ENCODE peak calls at places on chromosomes 12 and 14, in eight cellular contexts. K is MCF 10A, I is DND-41, A is epithelial cell of esophagus, E is progenitor cell of endocrine pancreas, P is bronchial epithelial cell, H is ascending aorta, S is astrocyte. D is an unnamed sample.

GRCh38 chr14:104372390-104373054 is 207.0 kb upstream of the C14orf180 start:
- DNase-seq in K (no peak), I (no peak), A (no peak), E (no peak), P (no peak), H (no peak), S (no peak), D (no peak)

GRCh38 chr12:54195736-54196347 is 7.1 kb upstream of the SMUG1 start:
- DNase-seq in K (peak), I (no peak), A (peak), E (no peak), P (no peak), H (no peak), S (peak), D (peak)

GRCh38 chr14:37384870-37385596 is 187.3 kb downstream of the MIPOL1 start:
- DNase-seq in K (no peak), I (no peak), A (peak), E (no peak), P (no peak), H (no peak), S (no peak), D (no peak)

GRCh38 chr14:47555333-47555732 is 120.1 kb downstream of the MDGA2 start:
- DNase-seq in K (no peak), I (no peak), A (no peak), E (no peak), P (no peak), H (no peak), S (peak), D (peak)

GRCh38 chr12:108594-108993 is 42.0 kb downstream of the IQSEC3 start:
- DNase-seq in K (peak), I (no peak), A (peak), E (no peak), P (no peak), H (no peak), S (no peak), D (no peak)

GRCh38 chr14:32724864-32725550 is 213.7 kb upstream of the NPAS3 start:
- DNase-seq in K (peak), I (no peak), A (peak), E (no peak), P (peak), H (no peak), S (peak), D (peak)

GRCh38 chr12:53224268-53224896 is 7.6 kb downstream of the RARG start:
- DNase-seq in K (peak), I (no peak), A (peak), E (no peak), P (peak), H (no peak), S (no peak), D (no peak)

GRCh38 chr14:36498938-36499337 is 21.1 kb downstream of the NKX2-1 start:
- DNase-seq in K (no peak), I (no peak), A (no peak), E (no peak), P (no peak), H (no peak), S (no peak), D (no peak)

GRCh38 chr14:94653321-94653720 is 41.1 kb downstream of the SERPINA3 start:
- DNase-seq in K (no peak), I (no peak), A (no peak), E (no peak), P (no peak), H (peak), S (no peak), D (no peak)

GRCh38 chr14:21264025-21264801 is 5.0 kb downstream of the HNRNPC start:
- DNase-seq in K (peak), I (no peak), A (peak), E (no peak), P (peak), H (no peak), S (peak), D (no peak)

GRCh38 chr12:105083551-105084105 is 630 bp downstream of the ALDH1L2 start:
- DNase-seq in K (peak), I (no peak), A (peak), E (no peak), P (peak), H (peak), S (peak), D (peak)

GRCh38 chr12:104519190-104519857 is 62.6 kb downstream of the CHST11 start:
- DNase-seq in K (no peak), I (peak), A (no peak), E (no peak), P (no peak), H (no peak), S (no peak), D (no peak)

GRCh38 chr14:90641111-90642010 is 174.9 kb downstream of the TTC7B start:
- DNase-seq in K (no peak), I (no peak), A (no peak), E (no peak), P (no peak), H (no peak), S (no peak), D (no peak)

GRCh38 chr14:58077621-58078020 is 74.4 kb downstream of the ARMH4 start:
- DNase-seq in K (no peak), I (no peak), A (no peak), E (no peak), P (no peak), H (no peak), S (peak), D (no peak)

GRCh38 chr12:53133722-53134121 is 30.4 kb downstream of the SOAT2 start:
- DNase-seq in K (no peak), I (no peak), A (no peak), E (no peak), P (no peak), H (no peak), S (no peak), D (no peak)

GRCh38 chr14:94559638-94560290 is 1.5 kb upstream of the SERPINA4 start:
- DNase-seq in K (no peak), I (no peak), A (no peak), E (no peak), P (no peak), H (no peak), S (no peak), D (no peak)

GRCh38 chr12:4012977-4013968 is 140.1 kb upstream of the PARP11 start:
- DNase-seq in K (no peak), I (no peak), A (no peak), E (no peak), P (no peak), H (no peak), S (no peak), D (no peak)

GRCh38 chr14:89255012-89255411 is 162.0 kb downstream of the FOXN3 start:
- DNase-seq in K (no peak), I (no peak), A (no peak), E (no peak), P (no peak), H (peak), S (no peak), D (no peak)

GRCh38 chr14:50023671-50024490 is 92.5 kb downstream of the VCPKMT start:
- DNase-seq in K (peak), I (no peak), A (peak), E (no peak), P (peak), H (peak), S (peak), D (peak)

GRCh38 chr12:67754933-67755697 is 106.6 kb downstream of the DYRK2 start:
- DNase-seq in K (no peak), I (no peak), A (no peak), E (no peak), P (no peak), H (no peak), S (no peak), D (no peak)

GRCh38 chr12:22974865-22975264 is 349.9 kb downstream of the ETNK1 start:
- DNase-seq in K (peak), I (no peak), A (peak), E (no peak), P (peak), H (no peak), S (peak), D (peak)

GRCh38 chr12:85029456-85029855 is 6.6 kb downstream of the TSPAN19 start:
- DNase-seq in K (peak), I (no peak), A (peak), E (no peak), P (peak), H (no peak), S (no peak), D (no peak)

GRCh38 chr14:94227029-94227428 is 52.9 kb downstream of the PPP4R4 start:
- DNase-seq in K (peak), I (no peak), A (peak), E (no peak), P (no peak), H (no peak), S (peak), D (no peak)

GRCh38 chr14:53260286-53260685 is 107.2 kb upstream of the DDHD1 start:
- DNase-seq in K (no peak), I (no peak), A (no peak), E (no peak), P (no peak), H (no peak), S (no peak), D (no peak)

GRCh38 chr12:51351913-51352532 is 5.5 kb upstream of the CELA1 start:
- DNase-seq in K (peak), I (peak), A (peak), E (peak), P (peak), H (no peak), S (no peak), D (peak)

GRCh38 chr12:116416161-116416560 is 138.7 kb upstream of the MED13L start:
- DNase-seq in K (no peak), I (no peak), A (no peak), E (no peak), P (no peak), H (no peak), S (no peak), D (no peak)

GRCh38 chr14:33026850-33027420 is 88.3 kb downstream of the NPAS3 start:
- DNase-seq in K (no peak), I (no peak), A (no peak), E (no peak), P (no peak), H (no peak), S (peak), D (no peak)

GRCh38 chr14:70782361-70782760 is 27.0 kb downstream of the MAP3K9 start:
- DNase-seq in K (peak), I (peak), A (peak), E (no peak), P (peak), H (no peak), S (peak), D (peak)

GRCh38 chr12:56941299-56942017 is 7.2 kb upstream of the SDR9C7 start:
- DNase-seq in K (peak), I (no peak), A (peak), E (no peak), P (peak), H (no peak), S (peak), D (peak)

GRCh38 chr12:58877243-58877743 is 43.0 kb downstream of the LRIG3 start:
- DNase-seq in K (peak), I (no peak), A (peak), E (no peak), P (peak), H (no peak), S (peak), D (peak)

GRCh38 chr14:99808515-99808914 is 15.3 kb downstream of the EML1 start:
- DNase-seq in K (no peak), I (no peak), A (no peak), E (no peak), P (no peak), H (no peak), S (no peak), D (no peak)

GRCh38 chr12:130128764-130129735 is 33.2 kb upstream of the FZD10 start:
- DNase-seq in K (no peak), I (no peak), A (no peak), E (no peak), P (no peak), H (no peak), S (no peak), D (no peak)

GRCh38 chr12:52440821-52441319 is 6.7 kb upstream of the KRT75 start:
- DNase-seq in K (peak), I (no peak), A (peak), E (no peak), P (peak), H (no peak), S (peak), D (peak)

GRCh38 chr12:56153291-56154065 is 1.1 kb downstream of the MYL6B start:
- DNase-seq in K (no peak), I (no peak), A (no peak), E (no peak), P (no peak), H (no peak), S (no peak), D (no peak)

GRCh38 chr14:90344920-90345557 is 13.3 kb upstream of the NRDE2 start:
- DNase-seq in K (peak), I (no peak), A (peak), E (no peak), P (peak), H (no peak), S (no peak), D (no peak)

GRCh38 chr12:6211421-6211869 is 11.2 kb downstream of the CD9 start:
- DNase-seq in K (no peak), I (no peak), A (peak), E (no peak), P (peak), H (no peak), S (peak), D (peak)

GRCh38 chr14:94370524-94370910 is 17.9 kb downstream of the SERPINA1 start:
- DNase-seq in K (no peak), I (no peak), A (no peak), E (no peak), P (no peak), H (no peak), S (no peak), D (no peak)

GRCh38 chr14:93245764-93246420 is 38.8 kb downstream of the UBR7 start:
- DNase-seq in K (no peak), I (no peak), A (no peak), E (no peak), P (no peak), H (no peak), S (peak), D (no peak)

GRCh38 chr12:107622005-107622404 is 63.6 kb upstream of the PWP1 start:
- DNase-seq in K (peak), I (no peak), A (peak), E (no peak), P (peak), H (no peak), S (peak), D (peak)
- TF ChIP-seq CTCF in K (peak), I (peak), A (peak), E (peak), P (peak), H (peak), S (peak), D (peak)

GRCh38 chr12:2532647-2533435 is 261.9 kb upstream of the FKBP4 start:
- DNase-seq in K (no peak), I (no peak), A (no peak), E (no peak), P (no peak), H (no peak), S (no peak), D (no peak)
- TF ChIP-seq CTCF in K (no peak), I (no peak), A (no peak), E (no peak), P (no peak), H (no peak), S (no peak), D (no peak)

GRCh38 chr14:103029936-103030335 is 27.4 kb downstream of the CDC42BPB start:
- DNase-seq in K (no peak), I (no peak), A (no peak), E (no peak), P (no peak), H (peak), S (no peak), D (no peak)

GRCh38 chr14:103030741-103031565 is 26.4 kb downstream of the CDC42BPB start:
- DNase-seq in K (no peak), I (no peak), A (no peak), E (no peak), P (no peak), H (peak), S (no peak), D (no peak)

GRCh38 chr14:103033744-103034143 is 23.6 kb downstream of the CDC42BPB start:
- DNase-seq in K (no peak), I (no peak), A (no peak), E (no peak), P (no peak), H (peak), S (no peak), D (no peak)

GRCh38 chr14:103031566-103031911 is 25.8 kb downstream of the CDC42BPB start:
- DNase-seq in K (no peak), I (no peak), A (peak), E (no peak), P (no peak), H (peak), S (no peak), D (no peak)

GRCh38 chr14:103031956-103032355 is 25.4 kb downstream of the CDC42BPB start:
- DNase-seq in K (no peak), I (no peak), A (peak), E (no peak), P (no peak), H (peak), S (no peak), D (no peak)
- TF ChIP-seq CTCF in K (peak), I (no peak), A (peak), E (peak), P (no peak), H (peak), S (no peak), D (peak)

GRCh38 chr14:66403183-66403582 is 83.0 kb upstream of the CCDC196 start:
- DNase-seq in K (peak), I (no peak), A (peak), E (no peak), P (peak), H (no peak), S (peak), D (peak)
- TF ChIP-seq CTCF in K (peak), I (peak), A (peak), E (peak), P (peak), H (peak), S (peak), D (peak)

DNA sequence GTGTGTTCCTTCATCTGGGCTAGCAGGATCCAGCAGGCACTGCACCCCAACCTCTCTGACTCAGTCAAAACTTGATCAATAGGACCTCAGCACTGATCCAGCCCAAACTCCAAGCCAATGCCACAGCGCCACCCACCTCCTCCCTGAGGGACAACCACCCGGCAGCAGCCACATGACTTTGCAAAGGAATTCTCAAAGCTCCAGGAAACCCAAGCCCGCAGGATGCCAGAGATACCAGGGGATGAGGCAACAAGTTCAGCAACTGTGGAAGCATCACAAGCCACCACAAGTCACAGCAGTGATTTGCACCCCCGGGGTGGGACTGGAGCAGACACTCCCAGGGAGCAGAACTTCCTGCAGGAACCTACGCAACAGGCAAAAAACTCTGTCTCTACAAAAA is 37.3 kb downstream of the ACTN1 start:
- DNase-seq in K (peak), I (no peak), A (peak), E (no peak), P (peak), H (peak), S (peak), D (peak)
- TF ChIP-seq CTCF in K (peak), I (peak), A (peak), E (peak), P (peak), H (peak), S (peak), D (peak)

GRCh38 chr12:39419471-39419870 is 23.4 kb downstream of the KIF21A start:
- DNase-seq in K (no peak), I (no peak), A (no peak), E (no peak), P (no peak), H (no peak), S (no peak), D (no peak)
- TF ChIP-seq CTCF in K (no peak), I (no peak), A (no peak), E (no peak), P (no peak), H (no peak), S (no peak), D (no peak)

GRCh38 chr12:31057671-31058070 is 16.0 kb upstream of the DDX11 start:
- DNase-seq in K (no peak), I (no peak), A (no peak), E (no peak), P (no peak), H (no peak), S (no peak), D (no peak)
- TF ChIP-seq CTCF in K (no peak), I (no peak), A (no peak), E (no peak), P (no peak), H (no peak), S (no peak), D (no peak)

GRCh38 chr14:64294672-64295413 is 672 bp upstream of the ESR2 start:
- DNase-seq in K (peak), I (peak), A (peak), E (peak), P (peak), H (peak), S (peak), D (peak)
- TF ChIP-seq CTCF in K (peak), I (peak), A (peak), E (peak), P (peak), H (peak), S (peak), D (peak)